ENCODE peak calls at places on chromosome 6, in ten cellular contexts. E is NCI-H1092 treated with DMSO at 0.1 percent for 48 hours, B is fibroblast of lung, I is aorta, A is IMR-90, X is GM10248, C is posterior cingulate gyrus, T is nephron progenitor cell, H is non-pigmented ciliary epithelial cell, Y is left ventricle myocardium inferior. U is an unnamed sample.

GRCh38 chr6:17448165-17448564 is 54.8 kb downstream of the CAP2 start:
- DNase-seq in H (no peak), C (no peak), T (no peak), I (no peak), E (no peak), A (peak; percentile 53), B (no peak), Y (no peak), X (no peak), U (no peak)

GRCh38 chr6:33745558-33745957 is 1.1 kb downstream of the IP6K3 start:
- DNase-seq in B (peak; percentile 65), A (peak; percentile 51), E (no peak), H (no peak), Y (no peak), I (no peak), X (no peak), T (no peak), C (no peak), U (no peak)

GRCh38 chr6:116060572-116061283 is at the start of gene FRK:
- DNase-seq in A (peak; percentile 24), X (no peak), I (no peak), H (no peak), T (no peak), B (peak; percentile 51), C (no peak), Y (no peak), E (no peak), U (peak; percentile 61)

GRCh38 chr6:148471624-148472494 is 129.2 kb downstream of the SASH1 start:
- DNase-seq in X (no peak), T (peak; percentile 50), I (no peak), C (no peak), Y (no peak), B (peak; percentile 50), H (no peak), A (peak; percentile 52), E (no peak), U (no peak)

GRCh38 chr6:30714263-30714662 is 2.8 kb downstream of the MDC1 start:
- DNase-seq in T (no peak), B (no peak), I (no peak), H (no peak), A (no peak), E (no peak), Y (no peak), X (no peak), C (no peak), U (no peak)

GRCh38 chr6:74731921-74732320 is 473.9 kb downstream of the COL12A1 start:
- DNase-seq in A (peak; percentile 71), H (peak; percentile 91), I (no peak), C (no peak), B (no peak), T (no peak), E (no peak), X (no peak), Y (no peak), U (no peak)

GRCh38 chr6:141598487-141598886 is 534.2 kb upstream of the GJE1 start:
- DNase-seq in E (no peak), T (no peak), X (no peak), A (peak; percentile 51), I (no peak), Y (no peak), H (no peak), C (no peak), B (peak; percentile 33), U (no peak)

GRCh38 chr6:85236636-85237035 is 213.2 kb upstream of the NT5E start:
- DNase-seq in I (no peak), T (no peak), B (no peak), A (peak; percentile 46), H (no peak), Y (no peak), C (no peak), X (no peak), E (no peak), U (no peak)

GRCh38 chr6:170147832-170148708 is 142.8 kb downstream of the DLL1 start:
- DNase-seq in B (no peak), H (no peak), X (peak; percentile 45), A (no peak), C (peak; percentile 88), E (no peak), Y (no peak), I (no peak), T (peak; percentile 51), U (no peak)

GRCh38 chr6:19415605-19416326 is 421.4 kb upstream of the ID4 start:
- DNase-seq in E (no peak), H (peak; percentile 35), I (no peak), C (no peak), A (peak; percentile 53), B (peak; percentile 49), T (no peak), Y (no peak), X (no peak), U (peak; percentile 9)

GRCh38 chr6:157964139-157964538 is 17.5 kb upstream of the SYNJ2 start:
- DNase-seq in Y (no peak), B (peak; percentile 36), C (no peak), X (no peak), E (no peak), A (peak; percentile 38), H (no peak), I (no peak), T (no peak), U (no peak)

GRCh38 chr6:154757352-154758095 is 24.3 kb downstream of the SCAF8 start:
- DNase-seq in C (no peak), I (no peak), H (no peak), E (no peak), A (no peak), X (no peak), T (no peak), B (no peak), Y (no peak), U (no peak)

GRCh38 chr6:39642300-39642699 is 82.9 kb downstream of the KIF6 start:
- DNase-seq in Y (no peak), C (no peak), I (no peak), A (no peak), X (no peak), E (no peak), H (no peak), B (no peak), T (no peak), U (no peak)

GRCh38 chr6:13924146-13924948 is 405 bp upstream of the RNF182 start:
- DNase-seq in B (peak; percentile 68), A (peak; percentile 36), Y (peak; percentile 25), E (peak; percentile 43), C (peak; percentile 86), I (peak; percentile 83), X (peak; percentile 15), H (no peak), T (peak; percentile 85), U (no peak)

GRCh38 chr6:39251406-39251805 is 22.1 kb upstream of the KCNK5 start:
- DNase-seq in X (no peak), T (no peak), H (no peak), E (no peak), I (no peak), B (no peak), C (no peak), A (no peak), Y (no peak), U (peak; percentile 29)

GRCh38 chr6:29964904-29965872 is 22.9 kb downstream of the HLA-A start:
- DNase-seq in A (peak; percentile 91), C (peak; percentile 80), I (peak; percentile 79), H (peak; percentile 60), X (peak; percentile 73), Y (peak; percentile 78), E (peak; percentile 73), T (peak; percentile 35), B (peak; percentile 87), U (peak; percentile 72)

GRCh38 chr6:20124545-20124944 is 87.7 kb downstream of the MBOAT1 start:
- DNase-seq in C (no peak), Y (no peak), X (no peak), B (no peak), A (no peak), T (no peak), E (no peak), I (no peak), H (no peak), U (no peak)

GRCh38 chr6:124974770-124975377 is 12.6 kb downstream of the RNF217 start:
- DNase-seq in X (no peak), Y (no peak), C (no peak), I (no peak), E (no peak), B (no peak), A (no peak), H (no peak), T (no peak), U (no peak)

GRCh38 chr6:170049641-170050491 is 241.0 kb downstream of the DLL1 start:
- DNase-seq in A (peak; percentile 50), H (no peak), I (peak; percentile 80), Y (peak; percentile 87), B (peak; percentile 97), E (no peak), T (no peak), C (peak; percentile 64), X (no peak), U (no peak)

GRCh38 chr6:169319561-169319960 is 65.9 kb upstream of the THBS2 start:
- DNase-seq in X (no peak), I (no peak), T (no peak), A (peak; percentile 13), E (no peak), H (peak; percentile 9), Y (no peak), C (no peak), B (peak; percentile 12), U (no peak)

GRCh38 chr6:124792386-124792785 is 169.9 kb upstream of the RNF217 start:
- DNase-seq in C (no peak), A (no peak), T (no peak), Y (no peak), I (no peak), H (no peak), B (no peak), X (no peak), E (no peak), U (no peak)

GRCh38 chr6:90691823-90692222 is 105.0 kb upstream of the MAP3K7 start:
- DNase-seq in T (no peak), X (no peak), Y (no peak), H (no peak), I (no peak), C (no peak), E (no peak), B (no peak), A (no peak), U (no peak)

GRCh38 chr6:72464791-72465691 is 156.8 kb upstream of the KCNQ5 start:
- DNase-seq in A (peak; percentile 83), B (peak; percentile 51), E (no peak), X (no peak), I (no peak), Y (no peak), H (peak; percentile 28), T (no peak), C (peak; percentile 50), U (peak; percentile 16)

GRCh38 chr6:46175976-46176375 is 5.2 kb upstream of the ENPP5 start:
- DNase-seq in I (no peak), H (no peak), X (no peak), C (no peak), Y (no peak), A (no peak), E (no peak), B (no peak), T (no peak), U (no peak)

GRCh38 chr6:83265384-83265783 is 72.2 kb downstream of the RWDD2A start:
- DNase-seq in I (no peak), A (peak; percentile 73), E (no peak), X (no peak), Y (no peak), B (peak; percentile 39), T (no peak), C (no peak), H (peak; percentile 27), U (peak; percentile 1)

GRCh38 chr6:44133003-44133931 is 5.9 kb downstream of the TMEM63B start:
- DNase-seq in I (no peak), B (peak; percentile 39), A (peak; percentile 39), T (peak; percentile 42), X (no peak), H (no peak), Y (peak; percentile 55), C (peak; percentile 86), E (no peak), U (no peak)

GRCh38 chr6:2351090-2351489 is 105.7 kb upstream of the GMDS start:
- DNase-seq in H (no peak), T (no peak), E (no peak), Y (no peak), A (no peak), B (no peak), C (no peak), I (no peak), X (no peak), U (no peak)

GRCh38 chr6:22829070-22829469 is 259.7 kb downstream of the HDGFL1 start:
- DNase-seq in I (no peak), E (no peak), C (no peak), A (no peak), Y (no peak), T (no peak), H (no peak), B (no peak), X (no peak), U (no peak)